ENCODE peak calls at places on chromosomes 13 and 19, in five cellular contexts. M, T, I, G and K are unnamed samples.

GRCh38 chr13:44768233-44768632 is 192.1 kb upstream of the TSC22D1 start:
- DNase-seq in M (no peak), T (no peak), I (no peak), G (no peak), K (no peak)

GRCh38 chr13:74171621-74172020 is 37.4 kb upstream of the KLF12 start:
- DNase-seq in M (no peak), T (no peak), I (no peak), G (no peak), K (no peak)

GRCh38 chr19:53394522-53394973 is 401 bp upstream of the ZNF765 start:
- DNase-seq in M (peak; percentile 49), T (peak; percentile 63), I (no peak), G (peak; percentile 59), K (peak; percentile 26)

GRCh38 chr19:21751379-21751778 is 16.0 kb downstream of the ZNF100 start:
- DNase-seq in M (no peak), T (no peak), I (no peak), G (no peak), K (no peak)

GRCh38 chr19:34041922-34042521 is 130.3 kb upstream of the LSM14A start:
- DNase-seq in M (peak; percentile 72), T (peak; percentile 68), I (no peak), G (peak; percentile 79), K (peak; percentile 1)

GRCh38 chr19:35717665-35718344 is at the start of gene KMT2B:
- DNase-seq in M (no peak), T (peak; percentile 89), I (peak; percentile 99), G (no peak), K (peak; percentile 92)

GRCh38 chr13:114063545-114064515 is 68.6 kb downstream of the RASA3 start:
- DNase-seq in M (peak; percentile 58), T (peak; percentile 22), I (no peak), G (no peak), K (peak; percentile 56)

GRCh38 chr19:46887240-46887782 is 26.5 kb downstream of the ARHGAP35 start:
- DNase-seq in M (no peak), T (no peak), I (no peak), G (no peak), K (no peak)

GRCh38 chr19:10227215-10227971 is 3.7 kb downstream of the S1PR2 start:
- DNase-seq in M (peak; percentile 43), T (no peak), I (no peak), G (peak; percentile 94), K (peak; percentile 84)

GRCh38 chr19:38163419-38164290 is 60.4 kb downstream of the DPF1 start:
- DNase-seq in M (no peak), T (no peak), I (no peak), G (no peak), K (no peak)
- H3K27ac ChIP-seq in M (no peak overlapping the region), T (no peak overlapping the region), I (peak overlapping the region; percentile 97), G (no peak overlapping the region), K (no peak overlapping the region)

DNA sequence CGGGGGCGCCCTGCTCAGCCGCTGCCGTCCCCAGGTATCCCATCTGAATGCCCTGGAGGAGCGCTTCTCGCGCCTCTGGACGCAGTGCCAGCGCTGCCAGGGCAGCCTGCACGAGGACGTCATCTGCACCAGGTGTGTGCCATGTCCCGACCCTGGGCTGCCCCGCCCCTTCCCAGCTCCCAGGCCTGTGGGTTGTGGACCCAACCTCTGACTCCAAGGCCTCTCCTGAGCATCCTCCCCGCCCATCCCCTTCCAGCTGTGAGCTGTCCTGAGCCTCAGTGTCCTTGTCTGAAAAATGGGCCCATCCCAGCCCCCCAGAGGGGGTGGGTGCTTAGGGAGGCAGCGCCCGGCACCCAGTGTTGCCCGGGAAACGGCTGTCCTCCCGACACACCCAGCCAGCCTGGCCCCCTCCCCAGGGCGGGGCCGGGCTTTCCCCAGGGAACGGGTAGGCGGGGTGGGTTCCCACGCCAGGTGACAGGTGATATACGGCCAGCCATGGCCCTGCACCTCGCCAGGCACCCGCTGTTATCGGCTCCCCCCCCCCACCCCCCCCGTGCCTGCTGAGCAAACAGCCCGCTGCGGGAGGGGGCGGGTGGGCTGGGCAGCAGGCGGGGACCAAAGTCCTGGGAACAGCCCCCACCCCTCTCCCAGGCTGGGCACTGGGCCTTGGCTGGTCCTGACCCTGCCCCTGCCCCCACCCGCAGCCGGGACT is 1.4 kb upstream of the SPIB start:
- DNase-seq in M (no peak), T (peak; percentile 27), I (no peak), G (no peak), K (no peak)
- H3K27ac ChIP-seq in M (no peak overlapping the region), T (no peak overlapping the region), I (no peak overlapping the region), G (no peak overlapping the region), K (no peak overlapping the region)

DNA sequence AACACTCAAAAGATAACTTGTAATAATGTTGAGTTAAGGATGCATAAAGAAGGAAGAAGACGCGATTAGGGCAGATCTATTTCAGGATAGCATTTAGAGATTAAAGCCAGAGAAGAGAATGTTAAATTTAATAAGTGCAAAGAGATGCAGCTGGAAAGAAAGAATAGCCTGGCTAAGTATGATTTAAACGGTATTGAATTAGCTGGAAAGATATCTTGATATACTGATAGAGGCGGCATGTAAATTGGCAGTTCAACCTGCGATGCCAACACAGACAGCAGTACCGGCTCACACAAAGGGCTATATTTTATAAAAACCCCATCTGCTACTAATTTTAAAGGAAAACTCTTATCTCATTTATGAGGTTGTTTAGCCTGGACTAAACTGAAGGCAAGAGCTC is 121.4 kb downstream of the ENOX1 start:
- DNase-seq in M (no peak), T (no peak), I (no peak), G (no peak), K (no peak)
- H3K27ac ChIP-seq in M (no peak overlapping the region), T (no peak overlapping the region), I (no peak overlapping the region), G (no peak overlapping the region), K (no peak overlapping the region)

DNA sequence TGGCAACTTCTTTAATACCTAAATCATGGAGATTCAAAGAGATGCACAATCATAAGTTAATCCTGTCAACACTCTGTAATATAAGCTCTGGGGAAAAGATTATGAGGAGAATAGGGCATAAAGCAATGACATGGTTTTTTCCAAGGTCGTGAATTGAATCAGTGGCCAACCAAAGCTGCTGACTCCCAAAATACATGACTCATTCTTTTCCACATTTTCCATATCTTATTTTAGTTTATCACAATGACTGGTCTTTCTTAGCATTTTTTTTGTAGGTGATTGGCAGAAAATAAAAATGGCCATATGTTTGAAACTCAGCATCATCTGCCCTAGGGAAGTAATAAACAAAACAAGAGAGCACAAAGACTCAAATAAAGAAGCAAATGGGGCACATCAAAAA is 28.5 kb upstream of the RBM26 start:
- DNase-seq in M (no peak), T (no peak), I (no peak), G (no peak), K (no peak)
- H3K27ac ChIP-seq in M (no peak overlapping the region), T (no peak overlapping the region), I (no peak overlapping the region), G (no peak overlapping the region), K (no peak overlapping the region)

GRCh38 chr19:30217461-30217860 is 154.7 kb upstream of the ZNF536 start:
- DNase-seq in M (no peak), T (no peak), I (no peak), G (no peak), K (no peak)
- H3K27ac ChIP-seq in M (no peak overlapping the region), T (no peak overlapping the region), I (no peak overlapping the region), G (no peak overlapping the region), K (no peak overlapping the region)

GRCh38 chr13:110327036-110327790 is 20.1 kb downstream of the COL4A2 start:
- DNase-seq in M (no peak), T (no peak), I (no peak), G (no peak), K (no peak)

GRCh38 chr13:110330491-110331001 is 23.5 kb downstream of the COL4A2 start:
- DNase-seq in M (no peak), T (no peak), I (no peak), G (no peak), K (no peak)

GRCh38 chr13:110329798-110330461 is 22.8 kb downstream of the COL4A2 start:
- DNase-seq in M (no peak), T (no peak), I (no peak), G (no peak), K (no peak)

GRCh38 chr13:110328509-110328908 is 21.4 kb downstream of the COL4A2 start:
- DNase-seq in M (no peak), T (no peak), I (no peak), G (no peak), K (no peak)

GRCh38 chr13:110329258-110329657 is 22.2 kb downstream of the COL4A2 start:
- DNase-seq in M (no peak), T (no peak), I (no peak), G (no peak), K (no peak)
- H3K27ac ChIP-seq in M (peak overlapping the region; percentile 92), T (no peak overlapping the region), I (no peak overlapping the region), G (no peak overlapping the region), K (no peak overlapping the region)

GRCh38 chr19:2976609-2977000 is 759 bp upstream of the TLE6 start:
- DNase-seq in M (no peak), T (no peak), I (no peak), G (no peak), K (no peak)
- H3K27ac ChIP-seq in M (no peak overlapping the region), T (no peak overlapping the region), I (peak overlapping the region; percentile 67), G (no peak overlapping the region), K (no peak overlapping the region)

GRCh38 chr13:82597737-82598136 is 1284.5 kb downstream of the SLITRK1 start:
- DNase-seq in M (no peak), T (no peak), I (no peak), G (no peak), K (no peak)
- H3K27ac ChIP-seq in M (no peak overlapping the region), T (no peak overlapping the region), I (no peak overlapping the region), G (no peak overlapping the region), K (no peak overlapping the region)

GRCh38 chr19:42409477-42409876 is 17.7 kb downstream of the LIPE start:
- DNase-seq in M (no peak), T (no peak), I (no peak), G (no peak), K (no peak)
- H3K27ac ChIP-seq in M (no peak overlapping the region), T (no peak overlapping the region), I (peak overlapping the region; percentile 18), G (no peak overlapping the region), K (peak overlapping the region; percentile 98)